ENCODE peak calls at places on chromosomes 2 and 18, in five cellular contexts. L is spleen, K is AG04449, P is T-helper 17 cell, V is fibroblast of gingiva. G is an unnamed sample.

GRCh38 chr2:74491671-74492544 is 7.5 kb downstream of the LBX2 start:
- DNase-seq in K (no peak), V (no peak), P (no peak), L (peak; percentile 56), G (no peak)

GRCh38 chr2:23356711-23357110 is 28.3 kb upstream of the KLHL29 start:
- DNase-seq in K (no peak), V (no peak), P (no peak), L (no peak), G (no peak)

GRCh38 chr2:237025090-237025865 is 60.4 kb upstream of the COPS8 start:
- DNase-seq in P (no peak), V (peak; percentile 76), K (peak; percentile 54), L (no peak), G (no peak)

GRCh38 chr2:216644846-216645635 is 11.8 kb downstream of the IGFBP2 start:
- DNase-seq in P (no peak), K (no peak), V (no peak), L (no peak), G (no peak)

GRCh38 chr18:41395695-41396094 is 559.3 kb upstream of the PIK3C3 start:
- DNase-seq in K (no peak), P (no peak), L (no peak), V (no peak), G (no peak)

GRCh38 chr2:137383391-137383790 is 580.9 kb upstream of the HNMT start:
- DNase-seq in P (no peak), L (no peak), K (no peak), V (no peak), G (no peak)

GRCh38 chr18:77063256-77063655 is 69.3 kb downstream of the MBP start:
- DNase-seq in V (no peak), L (peak; percentile 90), P (peak; percentile 55), K (no peak), G (no peak)

GRCh38 chr2:157269922-157270321 is 12.4 kb downstream of the GALNT5 start:
- DNase-seq in L (no peak), V (no peak), P (no peak), K (no peak), G (no peak)

GRCh38 chr2:216219866-216220265 is 110.7 kb downstream of the XRCC5 start:
- DNase-seq in K (no peak), V (no peak), P (no peak), L (no peak), G (no peak)

GRCh38 chr2:98563394-98563793 is 44.9 kb downstream of the COA5 start:
- DNase-seq in P (no peak), V (no peak), L (no peak), K (no peak), G (peak; percentile 27)

GRCh38 chr2:107380912-107381311 is 445.8 kb upstream of the RGPD4 start:
- DNase-seq in V (no peak), K (no peak), P (no peak), L (no peak), G (no peak)

GRCh38 chr2:173205375-173205774 is 129.7 kb downstream of the MAP3K20 start:
- DNase-seq in V (peak; percentile 98), K (no peak), P (no peak), L (no peak), G (peak; percentile 86)

GRCh38 chr2:181007086-181007837 is 26.9 kb downstream of the UBE2E3 start:
- DNase-seq in L (no peak), P (no peak), V (no peak), K (no peak), G (no peak)

GRCh38 chr2:200509227-200509607 is 651 bp downstream of the KCTD18 start:
- DNase-seq in P (no peak), V (no peak), L (no peak), K (no peak), G (no peak)

GRCh38 chr2:20189299-20189931 is 35.5 kb downstream of the SDC1 start:
- DNase-seq in V (no peak), K (no peak), L (no peak), P (no peak), G (no peak)

GRCh38 chr2:9179572-9180201 is 26.9 kb upstream of the ASAP2 start:
- DNase-seq in L (no peak), P (no peak), V (peak; percentile 88), K (no peak), G (no peak)